ENCODE peak calls at places on chromosomes 2 and 18, in five cellular contexts. D, K, S, V and G are unnamed samples.

GRCh38 chr2:27133195-27133875 is 1.1 kb downstream of the PREB start:
- DNase-seq in D (peak; percentile 27), S (peak; percentile 21), V (no peak), K (no peak), G (no peak)

GRCh38 chr2:14601070-14601770 is 31.3 kb upstream of the LRATD1 start:
- DNase-seq in S (no peak), D (no peak), K (peak; percentile 25), V (no peak), G (no peak)

GRCh38 chr2:170241731-170242130 is 63.8 kb downstream of the MYO3B start:
- DNase-seq in S (no peak), V (no peak), D (no peak), K (no peak), G (no peak)

GRCh38 chr2:178279142-178279541 is 84.8 kb downstream of the OSBPL6 start:
- DNase-seq in S (no peak), D (no peak), V (no peak), K (peak; percentile 35), G (peak; percentile 93)

GRCh38 chr2:153222231-153223165 is 256.1 kb downstream of the RPRM start:
- DNase-seq in D (no peak), K (no peak), V (no peak), S (no peak), G (no peak)

GRCh38 chr2:231674587-231675334 is 33.6 kb upstream of the PTMA start:
- DNase-seq in V (peak; percentile 86), D (peak; percentile 83), S (peak; percentile 60), K (peak; percentile 81), G (peak; percentile 50)

GRCh38 chr2:73426161-73426560 is 40.5 kb downstream of the ALMS1 start:
- DNase-seq in K (no peak), D (no peak), S (no peak), V (no peak), G (no peak)

GRCh38 chr2:172929644-172930043 is 146.0 kb upstream of the MAP3K20 start:
- DNase-seq in V (no peak), D (no peak), S (no peak), K (no peak), G (no peak)

GRCh38 chr2:46885376-46885775 is 30.2 kb downstream of the MCFD2 start:
- DNase-seq in K (no peak), D (no peak), V (no peak), S (no peak), G (no peak)

GRCh38 chr18:12857991-12858544 is 26.0 kb downstream of the PTPN2 start:
- DNase-seq in K (no peak), V (no peak), S (no peak), D (no peak), G (no peak)

GRCh38 chr2:191831410-191831994 is 15.4 kb downstream of the CAVIN2 start:
- DNase-seq in S (no peak), V (no peak), D (no peak), K (peak; percentile 68), G (no peak)

GRCh38 chr2:49516427-49516826 is 362.1 kb upstream of the FSHR start:
- DNase-seq in K (no peak), V (no peak), S (no peak), D (no peak), G (no peak)

GRCh38 chr2:187215576-187216240 is 232.3 kb downstream of the CALCRL start:
- DNase-seq in K (peak; percentile 10), S (no peak), D (no peak), V (no peak), G (no peak)

GRCh38 chr2:80815259-80815658 is 510.7 kb upstream of the LRRTM1 start:
- DNase-seq in S (no peak), V (no peak), K (no peak), D (no peak), G (no peak)

GRCh38 chr18:49510393-49511115 is 23.5 kb upstream of the C18orf32 start:
- DNase-seq in K (peak; percentile 81), S (peak; percentile 50), D (peak; percentile 56), V (no peak), G (no peak)